ENCODE peak calls at places on chromosome 1, in five cellular contexts. J, P, C, I and K are unnamed samples.

GRCh38 chr1:100506221-100506620 is 31.7 kb upstream of the GPR88 start:
- DNase-seq in C (no peak), I (no peak), J (no peak), P (peak; percentile 80), K (no peak)

GRCh38 chr1:178577882-178578281 is 65.0 kb downstream of the TEX35 start:
- DNase-seq in I (no peak), J (no peak), P (no peak), C (no peak), K (no peak)

GRCh38 chr1:179794669-179795068 is 51.6 kb downstream of the FAM163A start:
- DNase-seq in J (no peak), C (no peak), P (no peak), I (no peak), K (no peak)

GRCh38 chr1:86151427-86151826 is 5.1 kb downstream of the COL24A1 start:
- DNase-seq in I (no peak), P (peak; percentile 45), J (peak; percentile 21), C (no peak), K (no peak)

GRCh38 chr1:89670168-89670567 is 37.2 kb downstream of the LRRC8C start:
- DNase-seq in P (peak; percentile 12), I (no peak), C (no peak), J (no peak), K (no peak)

GRCh38 chr1:43541721-43542401 is 11.2 kb downstream of the PTPRF start:
- DNase-seq in P (peak; percentile 40), C (no peak), I (no peak), J (no peak), K (peak; percentile 18)

GRCh38 chr1:15195420-15196052 is 42.0 kb downstream of the TMEM51 start:
- DNase-seq in C (no peak), J (no peak), I (no peak), P (peak; percentile 77), K (no peak)

GRCh38 chr1:114511048-114511785 is at the start of gene TRIM33:
- DNase-seq in P (peak; percentile 92), J (peak; percentile 69), I (peak; percentile 87), C (peak; percentile 83), K (peak; percentile 92)

DNA sequence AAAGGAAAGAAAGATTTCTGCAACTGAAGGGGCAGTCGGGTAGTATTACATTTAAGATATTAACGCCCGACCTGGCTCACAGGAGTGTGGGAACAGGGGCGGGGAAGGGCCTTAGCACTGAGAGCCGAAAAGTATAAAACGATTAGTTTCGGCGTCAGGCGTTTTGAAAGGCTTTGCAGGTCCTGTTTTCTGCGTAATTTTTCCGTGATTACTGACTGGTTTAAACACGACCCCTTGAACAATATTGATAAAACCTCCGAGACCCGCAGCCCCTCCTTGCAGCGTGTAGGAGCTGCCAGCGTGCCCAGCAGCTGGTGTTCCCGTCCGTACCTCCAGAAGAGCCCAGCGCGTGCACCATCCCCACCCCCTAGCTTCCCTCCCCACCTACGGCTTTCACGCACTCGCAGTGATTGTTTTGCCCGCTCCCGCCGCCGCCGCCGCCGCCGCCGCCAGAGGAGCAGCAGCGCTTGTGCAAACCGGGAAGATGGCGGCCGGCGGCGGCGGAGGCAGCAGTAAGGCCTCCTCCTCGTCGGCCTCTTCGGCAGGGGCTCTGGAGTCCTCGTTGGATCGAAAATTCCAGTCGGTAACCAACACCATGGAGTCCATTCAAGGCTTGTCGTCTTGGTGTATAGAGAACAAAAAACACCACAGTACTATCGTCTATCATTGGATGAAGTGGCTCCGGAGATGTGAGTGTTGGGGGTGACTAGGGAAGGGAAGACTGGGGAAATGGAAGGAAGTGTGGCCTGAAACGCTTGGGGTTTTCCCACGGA is 470 bp downstream of the RPRD2 start:
- DNase-seq in P (peak; percentile 68), I (peak; percentile 86), C (peak; percentile 9), J (no peak), K (peak; percentile 90)
- TF ChIP-seq CTCF in P (no peak), I (no peak), C (no peak), J (no peak), K (no peak)

GRCh38 chr1:226447932-226448670 is 40.2 kb upstream of the PARP1 start:
- DNase-seq in C (no peak), I (no peak), J (peak; percentile 24), P (peak; percentile 15), K (no peak)

GRCh38 chr1:226443439-226443838 is 35.5 kb upstream of the PARP1 start:
- DNase-seq in C (no peak), I (no peak), P (peak; percentile 83), J (peak; percentile 84), K (peak; percentile 95)

GRCh38 chr1:226446058-226446457 is 38.2 kb upstream of the PARP1 start:
- DNase-seq in P (no peak), J (no peak), I (no peak), C (no peak), K (no peak)

GRCh38 chr1:226443033-226443432 is 35.1 kb upstream of the PARP1 start:
- DNase-seq in J (no peak), P (peak; percentile 10), I (no peak), C (no peak), K (no peak)

DNA sequence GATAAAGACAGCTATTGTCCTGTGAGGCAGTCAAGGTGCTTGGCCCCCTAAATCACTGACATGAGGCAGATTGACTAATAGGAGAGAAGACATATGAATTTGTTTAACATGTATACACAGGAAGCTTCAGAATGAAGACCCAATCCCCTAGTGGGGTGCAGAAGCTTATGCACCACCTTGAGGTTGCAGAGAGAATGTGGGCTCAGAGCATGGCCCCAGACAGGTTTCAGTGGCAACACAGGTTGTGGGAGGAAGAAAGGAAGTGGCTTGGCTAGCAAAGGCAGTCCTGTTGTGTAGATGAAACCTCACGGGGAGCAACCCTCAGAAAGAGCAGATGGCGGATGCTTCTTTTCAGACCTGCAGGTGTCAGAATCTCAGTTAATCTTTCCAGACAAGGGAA is 37.0 kb upstream of the PARP1 start:
- DNase-seq in P (no peak), C (no peak), I (no peak), J (no peak), K (no peak)
- TF ChIP-seq CTCF in P (no peak), C (peak; percentile 29), I (no peak), J (no peak), K (no peak)

GRCh38 chr1:206855863-206856262 is 9.6 kb upstream of the IL20 start:
- DNase-seq in P (no peak), J (no peak), C (no peak), I (no peak), K (no peak)

GRCh38 chr1:206859082-206859491 is 6.3 kb upstream of the IL20 start:
- DNase-seq in C (no peak), I (no peak), P (no peak), J (no peak), K (no peak)

GRCh38 chr1:206860165-206860564 is 5.3 kb upstream of the IL20 start:
- DNase-seq in I (no peak), J (no peak), C (no peak), P (no peak), K (no peak)

GRCh38 chr1:206854401-206855129 is 10.9 kb upstream of the IL20 start:
- DNase-seq in P (no peak), C (no peak), J (no peak), I (no peak), K (no peak)

GRCh38 chr1:206856674-206857464 is 8.6 kb upstream of the IL20 start:
- DNase-seq in C (no peak), I (no peak), P (no peak), J (no peak), K (peak; percentile 54)
- TF ChIP-seq CTCF in C (peak; percentile 46), I (peak; percentile 33), P (peak; percentile 39), J (peak; percentile 41), K (peak; percentile 17)

DNA sequence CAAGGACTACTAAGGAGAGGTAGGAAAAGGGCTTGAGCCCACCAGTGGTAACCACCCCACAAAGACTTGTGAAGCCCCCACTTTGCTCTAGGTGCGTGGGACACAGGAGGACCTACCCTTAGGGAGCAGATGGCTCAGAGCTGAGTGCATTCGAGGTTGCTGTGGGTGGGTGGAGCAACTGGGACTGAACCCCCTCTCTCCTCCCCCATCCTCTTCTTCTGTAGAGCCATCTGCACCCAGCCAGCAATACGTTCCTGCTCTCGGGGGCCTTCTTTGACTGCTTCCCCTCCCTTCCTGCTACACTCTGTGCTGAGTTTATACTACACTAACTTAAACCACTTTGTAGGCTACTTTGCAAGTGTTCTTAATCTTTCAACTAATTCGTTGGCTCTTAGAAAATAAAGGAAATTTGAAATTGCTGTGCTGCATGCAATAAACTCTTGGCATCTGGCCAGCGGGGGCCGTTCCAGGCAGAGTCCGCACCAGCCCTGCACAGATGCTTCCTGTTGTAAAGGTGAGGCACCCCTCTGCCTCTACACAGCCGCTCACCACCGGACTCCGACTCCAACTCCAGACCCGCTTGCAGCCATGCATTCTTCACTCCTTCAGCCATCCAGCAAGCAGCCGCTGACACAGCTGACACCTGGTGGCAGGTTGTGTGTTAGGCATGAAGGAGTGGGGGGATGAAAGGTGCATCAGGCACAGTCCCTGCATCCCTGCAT is 57.2 kb downstream of the GLIS1 start:
- DNase-seq in C (peak; percentile 54), P (no peak), J (no peak), I (peak; percentile 71), K (peak; percentile 59)
- TF ChIP-seq CTCF in C (peak; percentile 95), P (peak; percentile 40), J (peak; percentile 33), I (peak; percentile 68), K (peak; percentile 59)

GRCh38 chr1:5834477-5835178 is 157.6 kb downstream of the NPHP4 start:
- DNase-seq in J (no peak), I (no peak), C (no peak), P (no peak), K (no peak)
- TF ChIP-seq CTCF in J (no peak), I (no peak), C (no peak), P (no peak), K (no peak)

GRCh38 chr1:202850593-202851362 is 38.2 kb downstream of the RABIF start:
- DNase-seq in J (no peak), P (no peak), I (no peak), C (no peak), K (no peak)

GRCh38 chr1:202854787-202855186 is 34.2 kb downstream of the RABIF start:
- DNase-seq in J (no peak), I (no peak), C (no peak), P (no peak), K (no peak)

GRCh38 chr1:202848191-202848542 is 37.4 kb downstream of the PCAT6 start:
- DNase-seq in C (no peak), I (no peak), P (no peak), J (no peak), K (no peak)

GRCh38 chr1:202856034-202856433 is 32.9 kb downstream of the RABIF start:
- DNase-seq in P (no peak), C (no peak), J (no peak), I (no peak), K (no peak)

DNA sequence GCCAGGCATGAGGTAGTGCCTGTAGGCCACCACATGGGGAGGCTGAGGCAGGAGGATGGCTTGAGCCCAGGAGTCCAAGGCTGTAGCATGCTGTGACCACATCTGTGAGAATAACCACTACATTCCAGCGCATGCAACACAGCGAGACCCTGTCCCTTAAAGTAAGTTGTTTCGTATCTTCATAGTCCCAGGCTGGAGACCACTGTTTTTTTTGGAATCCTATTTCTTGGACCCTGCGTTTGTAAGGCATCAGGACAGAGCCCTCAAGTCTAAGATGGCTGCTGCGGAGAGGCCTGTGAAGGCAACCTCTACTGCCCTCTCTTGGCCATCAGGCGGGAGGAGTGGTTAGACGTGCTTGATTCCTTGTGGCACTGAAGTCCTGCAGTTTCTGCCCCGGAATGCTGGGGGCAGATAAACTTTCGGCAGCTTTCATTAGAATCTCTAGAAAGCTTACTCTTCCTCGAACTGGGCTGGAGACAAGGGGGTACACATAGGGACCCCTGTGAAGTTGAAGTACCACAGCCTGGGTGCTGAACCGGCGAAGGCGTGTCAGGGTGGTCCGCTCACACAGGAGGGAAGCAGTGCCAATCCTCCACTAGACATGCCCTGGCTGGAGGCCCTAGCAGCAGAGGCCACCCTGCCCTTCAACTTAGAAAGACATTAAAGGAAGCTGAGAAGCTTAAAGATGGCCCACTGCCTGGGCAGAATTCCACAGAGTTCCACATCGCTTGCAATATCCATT is 36.6 kb downstream of the RABIF start:
- DNase-seq in I (peak; percentile 62), P (peak; percentile 62), C (peak; percentile 62), J (peak; percentile 16), K (peak; percentile 88)
- TF ChIP-seq CTCF in I (peak; percentile 64), P (peak; percentile 53), C (peak; percentile 83), J (peak; percentile 72), K (peak; percentile 87)